ENCODE peak calls at places on chromosomes 13 and 19, in five cellular contexts. D is pancreas, Y is WERI-Rb-1, X is fibroblast of lung, P is BJ. T is an unnamed sample.

GRCh38 chr19:21202865-21203494 is 61.1 kb downstream of the ZNF431 start:
- DNase-seq in P (no peak), D (peak; percentile 18), X (peak; percentile 5), Y (peak; percentile 44), T (peak; percentile 29)

GRCh38 chr13:79448413-79448812 is 32.5 kb upstream of the NDFIP2 start:
- DNase-seq in D (no peak), P (no peak), Y (no peak), X (peak; percentile 4), T (no peak)

GRCh38 chr13:42214445-42214844 is 57.5 kb upstream of the AKAP11 start:
- DNase-seq in P (no peak), D (no peak), X (no peak), Y (no peak), T (no peak)

GRCh38 chr13:31328549-31329229 is 128.9 kb downstream of the B3GLCT start:
- DNase-seq in Y (no peak), P (no peak), X (peak; percentile 8), D (no peak), T (peak; percentile 3)

GRCh38 chr19:35330475-35330874 is 1.5 kb downstream of the CD22 start:
- DNase-seq in X (no peak), P (no peak), Y (no peak), D (no peak), T (no peak)

GRCh38 chr19:51489113-51489512 is 10.8 kb downstream of the CEACAM18 start:
- DNase-seq in D (no peak), P (no peak), X (no peak), Y (no peak), T (no peak)

GRCh38 chr19:8609210-8610040 is 1.1 kb downstream of the ADAMTS10 start:
- DNase-seq in D (no peak), P (no peak), X (peak; percentile 85), Y (peak; percentile 35), T (peak; percentile 71)

GRCh38 chr13:95288899-95289500 is 12.3 kb downstream of the ABCC4 start:
- DNase-seq in P (no peak), Y (no peak), X (peak; percentile 51), D (no peak), T (no peak)

GRCh38 chr19:39335168-39335567 is 675 bp downstream of the GMFG start:
- DNase-seq in Y (no peak), X (no peak), D (no peak), P (no peak), T (no peak)

GRCh38 chr19:15448778-15449619 is 757 bp downstream of the WIZ start:
- DNase-seq in X (no peak), Y (no peak), P (no peak), D (no peak), T (peak; percentile 40)

GRCh38 chr13:100550433-100550832 is 38.2 kb downstream of the GGACT start:
- DNase-seq in P (peak; percentile 69), Y (no peak), D (no peak), X (peak; percentile 80), T (peak; percentile 54)

GRCh38 chr19:31759359-31759758 is 410.1 kb upstream of the TSHZ3 start:
- DNase-seq in D (no peak), X (no peak), P (no peak), Y (no peak), T (no peak)

GRCh38 chr13:88526853-88527215 is 855.7 kb downstream of the SLITRK5 start:
- DNase-seq in D (no peak), Y (no peak), P (no peak), X (no peak), T (no peak)

GRCh38 chr19:30666301-30666803 is 294.2 kb downstream of the ZNF536 start:
- DNase-seq in P (no peak), Y (peak; percentile 73), D (peak; percentile 38), X (no peak), T (peak; percentile 29)

GRCh38 chr19:15227261-15227660 is 5.0 kb downstream of the EPHX3 start:
- DNase-seq in X (no peak), D (no peak), Y (no peak), P (no peak), T (no peak)

GRCh38 chr13:22761709-22762108 is 419.1 kb upstream of the SGCG start:
- DNase-seq in D (no peak), Y (no peak), P (no peak), X (no peak), T (no peak)

GRCh38 chr19:10076535-10076934 is 9.6 kb upstream of the SHFL start:
- DNase-seq in Y (no peak), X (no peak), P (no peak), D (no peak), T (no peak)

GRCh38 chr19:29610574-29611271 is 4.6 kb downstream of the POP4 start:
- DNase-seq in Y (peak; percentile 78), X (peak; percentile 67), D (peak; percentile 66), P (no peak), T (peak; percentile 86)
- TF ChIP-seq CTCF in Y (peak; percentile 91), X (peak; percentile 87), D (peak; percentile 82), P (peak; percentile 93), T (peak; percentile 90)

DNA sequence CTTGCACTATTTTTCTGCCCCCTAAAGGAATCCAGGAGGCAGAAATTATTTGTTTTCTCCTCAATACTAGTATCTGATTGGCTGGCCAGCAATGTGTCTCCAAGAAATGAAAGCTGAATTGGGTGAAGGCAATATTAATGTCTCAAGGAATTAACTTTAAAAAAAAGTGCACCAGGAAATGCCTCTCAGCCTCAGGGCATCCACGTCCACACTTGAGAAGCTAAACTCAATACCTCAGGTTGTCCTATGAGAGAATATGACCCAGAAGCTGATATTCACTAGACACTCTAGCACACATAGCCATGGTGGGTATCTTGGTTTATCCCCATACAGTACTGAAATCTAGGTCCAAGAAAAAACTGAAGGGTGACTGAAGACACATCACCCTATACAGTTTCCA is 2.1 kb downstream of the ZNF91 start:
- DNase-seq in Y (no peak), X (no peak), P (no peak), D (no peak), T (peak; percentile 15)
- H3K4me3 ChIP-seq in Y (no peak overlapping the region), X (no peak overlapping the region), P (no peak overlapping the region), D (no peak overlapping the region), T (no peak overlapping the region)

DNA sequence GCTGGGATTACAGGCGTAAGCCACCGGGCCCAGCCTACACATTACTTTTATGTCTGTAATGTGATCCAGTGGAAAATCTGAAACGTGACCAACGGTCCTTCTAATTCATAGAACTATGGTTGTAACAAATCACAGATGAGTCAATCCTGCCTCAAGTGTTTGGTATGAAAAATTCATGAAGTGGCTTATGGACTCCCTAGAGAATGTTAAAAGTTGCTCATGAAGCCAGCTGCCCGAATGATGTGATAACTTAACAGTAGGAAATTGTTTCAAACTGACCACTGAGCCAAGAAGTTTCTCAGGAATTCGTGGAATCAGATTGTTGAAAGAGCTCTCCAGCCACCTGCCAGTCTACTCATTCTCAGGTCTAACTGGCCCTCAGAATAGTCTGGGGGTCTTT is 59.4 kb upstream of the FARP1 start:
- DNase-seq in Y (no peak), X (peak; percentile 98), P (peak; percentile 92), D (no peak), T (peak; percentile 90)
- TF ChIP-seq CTCF in Y (no peak), X (peak; percentile 6), P (peak; percentile 35), D (no peak), T (peak; percentile 25)

DNA sequence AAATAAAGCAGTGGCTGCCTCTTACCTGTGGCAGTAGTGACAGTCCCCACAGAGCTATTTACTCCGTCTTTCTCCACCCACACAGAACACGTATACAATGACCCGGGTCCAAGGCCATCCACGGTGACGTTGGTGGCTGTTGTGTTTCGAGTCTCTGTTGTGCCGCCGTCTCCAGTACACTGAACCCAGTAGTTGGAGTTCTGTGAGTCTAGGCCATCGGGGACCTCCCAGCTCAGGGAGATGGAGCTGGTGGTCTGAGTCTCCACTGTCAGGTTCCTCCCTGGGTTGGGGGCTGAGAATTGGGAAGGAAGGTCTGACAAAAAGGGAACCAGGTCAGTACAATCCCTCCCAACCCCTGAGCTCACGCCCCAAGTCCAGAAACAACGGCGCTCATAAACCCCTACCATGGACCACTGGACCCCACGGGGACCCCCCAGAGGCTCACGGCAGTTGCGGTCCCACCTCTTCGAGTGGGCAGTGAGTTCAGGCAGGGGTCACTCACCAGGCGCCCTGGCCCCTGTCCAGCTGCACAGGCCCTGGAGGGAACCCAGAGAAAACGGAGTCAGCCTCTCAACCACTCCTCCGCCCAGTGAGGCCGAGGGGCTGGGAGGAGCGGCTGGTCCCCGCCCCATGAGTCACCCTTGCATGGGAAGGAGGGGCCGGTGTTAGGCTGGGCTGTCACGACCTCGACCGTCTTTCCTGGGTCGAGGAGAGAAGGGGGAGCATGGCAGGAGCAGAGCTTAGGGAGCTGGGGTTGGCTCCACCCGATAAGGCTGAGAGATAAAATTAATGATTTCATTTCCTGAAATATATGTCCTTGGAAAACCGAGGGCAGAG is 2.4 kb downstream of the PTPRH start:
- DNase-seq in P (peak; percentile 67), Y (peak; percentile 79), X (peak; percentile 85), D (peak; percentile 89), T (peak; percentile 91)
- H3K4me3 ChIP-seq in P (peak overlapping the region; percentile 29), Y (no peak overlapping the region), X (no peak overlapping the region), D (peak overlapping the region; percentile 38), T (peak overlapping the region; percentile 57)

DNA sequence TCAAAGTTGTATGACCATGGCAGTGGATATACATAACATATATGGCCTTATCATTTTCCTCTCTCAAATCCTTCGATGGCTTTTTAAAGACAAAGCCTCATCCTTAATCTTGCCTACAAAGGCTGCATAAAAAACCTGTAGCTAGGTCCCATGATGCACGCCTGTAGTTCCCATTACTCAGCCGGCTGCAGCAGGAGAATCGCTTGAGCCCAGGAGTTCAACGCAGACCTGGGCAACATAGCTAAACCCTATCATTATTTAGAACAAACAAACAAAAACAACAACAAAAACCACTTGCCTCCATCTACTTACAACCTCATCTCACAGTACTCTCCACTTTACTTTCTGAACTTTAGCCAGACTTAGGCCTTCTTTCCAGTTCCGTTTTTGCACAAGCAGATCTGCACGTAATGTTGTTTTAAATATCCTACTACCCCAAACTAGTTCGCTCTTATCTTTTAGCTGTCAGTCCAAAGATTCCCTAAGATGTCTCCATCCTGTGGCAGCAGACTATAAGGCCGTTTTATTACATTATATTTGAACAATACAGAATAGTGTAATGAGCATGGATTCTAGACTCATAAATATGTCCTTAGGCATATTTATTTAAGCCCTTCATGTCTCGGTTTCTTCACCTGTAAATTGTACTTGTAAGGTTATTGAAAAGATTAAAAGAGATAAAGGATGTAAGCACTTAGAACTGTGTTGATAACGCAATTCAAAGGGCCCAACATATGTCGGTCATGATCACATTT is 969 bp upstream of the POMP start:
- DNase-seq in Y (no peak), P (no peak), X (peak; percentile 7), D (no peak), T (peak; percentile 53)
- TF ChIP-seq CTCF in Y (no peak), P (no peak), X (peak; percentile 28), D (no peak), T (peak; percentile 19)

GRCh38 chr13:74037762-74038161 is 96.4 kb downstream of the KLF12 start:
- DNase-seq in D (no peak), X (no peak), P (no peak), Y (no peak), T (no peak)

GRCh38 chr13:74035881-74036280 is 98.3 kb downstream of the KLF12 start:
- DNase-seq in P (no peak), D (no peak), Y (no peak), X (no peak), T (no peak)

GRCh38 chr13:74036373-74036772 is 97.8 kb downstream of the KLF12 start:
- DNase-seq in D (no peak), X (no peak), P (no peak), Y (no peak), T (no peak)

GRCh38 chr13:74027161-74027779 is 106.9 kb downstream of the KLF12 start:
- DNase-seq in Y (no peak), P (no peak), X (no peak), D (no peak), T (no peak)

GRCh38 chr13:74032325-74032724 is 101.9 kb downstream of the KLF12 start:
- DNase-seq in D (no peak), P (no peak), Y (no peak), X (no peak), T (no peak)
- H3K4me3 ChIP-seq in D (no peak overlapping the region), P (no peak overlapping the region), Y (no peak overlapping the region), X (peak overlapping the region; percentile 34), T (no peak overlapping the region)

GRCh38 chr19:2089001-2089711 is 7.0 kb downstream of the MOB3A start:
- DNase-seq in P (no peak), D (no peak), Y (no peak), X (peak; percentile 39), T (peak; percentile 24)
- TF ChIP-seq CTCF in P (no peak), D (no peak), Y (no peak), X (no peak), T (no peak)